ENCODE peak calls at places on chromosomes 12 and 14, in seven cellular contexts. X, O, K, M, C, Q and E are unnamed samples.

GRCh38 chr12:107514887-107515445 is 170.6 kb upstream of the PWP1 start:
- DNase-seq in X (no peak), O (no peak), K (no peak), M (no peak), C (no peak), Q (no peak), E (no peak)

GRCh38 chr12:84131076-84131475 is 781.5 kb downstream of the SLC6A15 start:
- DNase-seq in X (no peak), O (peak), K (no peak), M (no peak), C (no peak), Q (no peak), E (no peak)

GRCh38 chr12:84913151-84913550 is 552 bp upstream of the SLC6A15 start:
- DNase-seq in X (peak), O (no peak), K (no peak), M (no peak), C (no peak), Q (peak), E (no peak)

GRCh38 chr12:54398995-54399793 is 14.7 kb upstream of the ZNF385A start:
- DNase-seq in X (peak), O (peak), K (no peak), M (peak), C (peak), Q (peak), E (peak)

GRCh38 chr12:42475055-42475454 is 114.5 kb downstream of the PRICKLE1 start:
- DNase-seq in X (no peak), O (no peak), K (no peak), M (no peak), C (no peak), Q (no peak), E (no peak)

GRCh38 chr14:61533513-61534255 is 161.6 kb upstream of the HIF1A start:
- DNase-seq in X (no peak), O (no peak), K (no peak), M (no peak), C (no peak), Q (no peak), E (no peak)

GRCh38 chr14:90815817-90816662 is at the start of gene TTC7B:
- DNase-seq in X (peak), O (no peak), K (no peak), M (peak), C (peak), Q (peak), E (peak)

GRCh38 chr12:47651368-47652254 is 54.2 kb downstream of the RPAP3 start:
- DNase-seq in X (peak), O (peak), K (no peak), M (peak), C (peak), Q (peak), E (no peak)

GRCh38 chr14:72480465-72481243 is 413.2 kb downstream of the DPF3 start:
- DNase-seq in X (no peak), O (no peak), K (no peak), M (no peak), C (no peak), Q (no peak), E (no peak)

GRCh38 chr12:87812030-87812429 is 217.2 kb downstream of the C12orf50 start:
- DNase-seq in X (no peak), O (peak), K (no peak), M (no peak), C (peak), Q (no peak), E (no peak)

GRCh38 chr14:102500190-102500661 is 9.3 kb downstream of the ANKRD9 start:
- DNase-seq in X (no peak), O (peak), K (no peak), M (no peak), C (no peak), Q (no peak), E (no peak)

GRCh38 chr12:48786591-48787544 is 2.0 kb downstream of the ADCY6 start:
- DNase-seq in X (no peak), O (no peak), K (no peak), M (no peak), C (no peak), Q (no peak), E (no peak)

GRCh38 chr12:54611715-54612116 is 23.0 kb downstream of the LACRT start:
- DNase-seq in X (no peak), O (no peak), K (no peak), M (no peak), C (no peak), Q (no peak), E (no peak)

GRCh38 chr14:55129086-55129427 is at the start of gene LGALS3:
- DNase-seq in X (peak), O (no peak), K (no peak), M (peak), C (peak), Q (peak), E (peak)

GRCh38 chr14:22980672-22981089 is 1.7 kb downstream of the AJUBA start:
- DNase-seq in X (no peak), O (no peak), K (no peak), M (peak), C (peak), Q (peak), E (peak)

GRCh38 chr12:74903522-74903921 is 306.1 kb downstream of the KCNC2 start:
- DNase-seq in X (no peak), O (peak), K (no peak), M (no peak), C (no peak), Q (peak), E (no peak)
- TF ChIP-seq CTCF in X (peak), O (peak), K (no peak), M (peak), C (peak), Q (peak), E (no peak)

GRCh38 chr12:89709157-89709993 is 737 bp upstream of the ATP2B1 start:
- DNase-seq in X (peak), O (peak), K (peak), M (peak), C (peak), Q (peak), E (peak)
- TF ChIP-seq CTCF in X (no peak), O (no peak), K (no peak), M (no peak), C (no peak), Q (no peak), E (no peak)

DNA sequence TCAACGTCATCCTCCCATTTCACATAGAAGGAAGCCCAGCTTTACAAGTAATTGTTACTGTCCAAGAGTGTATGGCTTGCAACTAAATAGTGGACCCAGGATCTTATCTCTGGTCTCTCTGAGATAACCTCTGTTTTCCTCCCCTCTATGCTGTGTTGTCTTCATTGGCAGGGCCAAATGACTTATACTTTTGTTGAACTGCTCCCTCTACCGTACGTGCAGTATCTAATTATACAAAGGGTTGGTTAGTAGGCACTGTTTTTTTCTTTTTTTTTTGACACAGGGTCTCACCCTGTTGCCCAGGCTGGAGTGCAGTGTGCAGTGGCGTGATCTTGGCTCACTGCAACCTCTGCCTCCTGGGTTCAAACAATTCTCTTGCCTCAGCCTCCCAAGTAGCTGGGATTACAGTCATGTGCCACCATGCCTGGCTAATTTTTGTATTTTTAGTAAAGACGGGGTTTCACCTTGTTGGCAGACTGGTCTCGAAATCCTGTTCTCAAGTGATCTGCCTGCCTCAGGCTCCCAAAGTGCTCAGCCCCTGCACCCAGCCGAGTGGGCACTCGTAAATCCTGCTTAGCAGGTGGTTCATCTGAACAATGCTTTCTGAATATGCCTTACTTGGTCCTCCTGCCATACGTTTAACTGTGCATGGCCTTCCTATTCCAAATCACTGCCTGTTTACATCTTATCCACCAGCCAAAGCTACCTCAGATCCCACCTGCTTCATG is 162.1 kb downstream of the ADCK1 start:
- DNase-seq in X (no peak), O (no peak), K (no peak), M (no peak), C (no peak), Q (no peak), E (no peak)
- TF ChIP-seq CTCF in X (no peak), O (no peak), K (no peak), M (no peak), C (no peak), Q (no peak), E (no peak)

GRCh38 chr12:92408072-92408900 is 262.6 kb upstream of the BTG1 start:
- DNase-seq in X (peak), O (no peak), K (no peak), M (peak), C (peak), Q (peak), E (no peak)
- TF ChIP-seq CTCF in X (peak), O (peak), K (peak), M (peak), C (peak), Q (peak), E (no peak)

DNA sequence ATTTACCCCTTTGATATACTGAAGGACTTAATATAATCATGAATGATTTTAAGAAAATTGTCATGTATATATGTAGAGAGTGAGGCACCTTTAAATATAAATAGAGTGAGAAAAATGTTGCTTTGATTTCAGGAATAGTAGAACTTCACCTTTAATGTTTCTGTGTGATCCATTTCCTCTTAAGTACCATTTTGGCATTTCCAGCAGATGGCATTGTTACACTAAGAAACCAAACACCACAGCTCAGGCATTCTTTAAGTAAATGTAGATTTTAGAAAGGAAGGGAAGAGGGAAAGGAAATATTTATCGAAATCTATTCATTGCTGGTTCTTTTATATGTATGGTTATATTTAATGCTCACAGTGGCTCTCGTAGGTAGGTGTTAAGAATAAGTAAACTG is 556.7 kb upstream of the FBXO33 start:
- DNase-seq in X (peak), O (peak), K (no peak), M (no peak), C (peak), Q (peak), E (no peak)
- TF ChIP-seq CTCF in X (no peak), O (peak), K (no peak), M (peak), C (no peak), Q (peak), E (peak)

DNA sequence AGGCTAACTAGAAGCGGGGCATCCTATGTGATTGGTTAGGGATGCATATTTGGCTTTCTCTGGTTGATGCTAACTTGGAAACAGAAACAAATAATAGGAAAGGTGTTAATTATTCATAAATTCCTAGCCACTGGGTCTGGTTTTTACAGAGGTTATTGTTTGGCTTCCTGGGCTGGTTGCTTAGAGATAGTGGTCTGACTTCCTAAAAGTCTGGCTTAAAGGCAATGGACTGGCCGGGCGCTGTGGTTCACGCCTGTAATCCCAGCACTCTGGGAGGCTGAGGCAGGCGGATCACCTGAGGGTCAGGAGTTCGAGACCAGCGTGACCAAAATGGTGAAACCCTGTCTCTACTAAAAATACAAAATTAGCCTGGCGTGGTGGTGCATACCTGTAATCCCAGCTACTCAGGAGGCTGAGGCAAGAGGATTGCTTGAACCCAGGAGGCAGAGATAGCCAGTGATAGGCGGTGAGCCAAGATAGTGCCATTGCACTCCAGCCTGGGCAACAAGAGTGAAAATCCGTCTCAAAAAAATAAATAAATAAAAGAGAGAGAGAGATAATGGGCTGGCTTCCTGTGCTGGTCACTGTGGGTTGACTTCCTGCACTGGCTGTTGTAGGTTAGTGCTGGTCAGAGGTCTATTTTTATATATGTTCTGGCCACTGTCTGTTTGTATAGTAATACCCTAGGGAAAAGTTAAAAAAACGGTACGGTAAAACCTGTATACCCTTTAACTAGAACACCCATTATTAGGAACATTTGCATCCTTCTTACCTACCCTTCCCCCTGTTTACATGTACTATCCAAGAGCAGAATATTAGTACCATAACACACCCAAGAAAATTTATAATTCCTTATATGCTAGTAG is 24.1 kb downstream of the OR6S1 start:
- DNase-seq in X (no peak), O (no peak), K (no peak), M (no peak), C (no peak), Q (no peak), E (no peak)
- TF ChIP-seq CTCF in X (no peak), O (no peak), K (no peak), M (no peak), C (no peak), Q (no peak), E (no peak)

DNA sequence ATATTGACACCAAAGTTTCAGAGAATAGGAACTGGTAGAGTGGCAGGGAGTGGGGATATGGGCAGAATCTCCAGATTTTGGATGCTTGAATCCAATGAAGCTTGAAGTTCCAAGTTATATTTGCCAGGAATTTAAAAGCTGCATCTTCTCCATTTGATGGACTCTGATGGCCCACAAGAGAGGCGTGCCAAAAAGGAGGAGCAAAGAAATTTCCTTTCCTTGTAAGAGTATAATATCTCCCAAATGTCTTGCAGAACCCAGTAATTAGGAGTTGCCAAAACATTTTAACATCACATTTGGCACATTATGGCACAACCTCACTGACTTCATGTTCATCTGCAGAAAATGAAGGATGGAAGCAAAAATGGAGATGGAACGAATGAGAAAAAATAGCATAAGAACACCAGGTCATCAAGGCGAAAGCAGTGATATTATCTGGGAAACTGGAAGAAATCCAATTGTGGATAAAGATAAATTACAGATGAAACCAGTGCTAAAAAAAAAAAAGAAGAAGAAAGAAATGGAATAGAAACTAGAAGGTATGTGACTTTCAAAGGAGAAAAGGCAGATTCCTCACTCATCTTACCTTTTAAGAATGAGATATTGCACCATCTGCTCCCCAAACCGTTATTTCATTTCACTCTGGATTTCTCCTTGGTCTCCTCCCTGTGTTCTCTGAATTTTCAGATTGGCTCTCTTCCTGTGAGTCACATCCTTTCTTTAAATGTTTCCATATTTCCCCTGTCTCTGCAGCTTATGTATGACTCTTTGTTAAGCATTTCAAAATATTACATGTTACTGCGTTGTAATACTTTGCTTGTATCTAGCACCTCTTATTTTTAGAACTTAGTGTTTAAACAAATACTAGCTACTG is 13.5 kb upstream of the FLRT2 start:
- DNase-seq in X (no peak), O (peak), K (no peak), M (no peak), C (no peak), Q (no peak), E (no peak)
- TF ChIP-seq CTCF in X (no peak), O (no peak), K (no peak), M (no peak), C (no peak), Q (no peak), E (no peak)

DNA sequence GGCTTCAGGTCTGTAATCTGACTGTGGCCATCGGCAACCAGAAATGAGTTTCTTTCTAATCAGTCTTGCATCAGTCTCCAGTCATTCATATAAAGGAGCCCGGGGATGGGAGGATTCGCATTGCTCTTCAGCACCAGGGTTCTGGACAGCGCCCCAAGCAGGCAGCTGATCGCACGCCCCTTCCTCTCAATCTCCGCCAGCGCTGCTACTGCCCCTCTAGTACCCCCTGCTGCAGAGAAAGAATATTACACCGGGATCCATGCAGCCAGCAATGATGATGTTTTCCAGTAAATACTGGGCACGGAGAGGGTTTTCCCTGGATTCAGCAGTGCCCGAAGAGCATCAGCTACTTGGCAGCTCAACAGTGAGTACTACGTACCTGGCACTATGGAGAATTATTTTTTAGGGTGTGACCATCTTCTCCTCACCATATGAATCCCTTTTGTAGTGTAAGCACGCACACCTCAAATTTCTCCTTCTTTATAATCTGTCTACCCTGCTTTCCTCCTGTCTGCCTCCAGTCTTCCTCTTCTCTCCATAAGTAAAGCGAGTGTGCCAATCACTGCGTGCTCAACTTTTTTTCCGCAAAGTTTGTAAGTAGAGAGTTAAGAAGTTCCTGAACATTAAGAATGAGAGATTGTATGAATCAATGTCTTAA is at the start of gene TPH2:
- DNase-seq in X (peak), O (peak), K (no peak), M (peak), C (peak), Q (peak), E (peak)
- TF ChIP-seq CTCF in X (peak), O (peak), K (no peak), M (peak), C (peak), Q (peak), E (peak)

GRCh38 chr12:7661741-7662140 is 4.0 kb downstream of the APOBEC1 start:
- DNase-seq in X (no peak), O (no peak), K (no peak), M (no peak), C (no peak), Q (peak), E (no peak)

GRCh38 chr12:7666595-7666994 is 887 bp upstream of the APOBEC1 start:
- DNase-seq in X (no peak), O (no peak), K (no peak), M (no peak), C (no peak), Q (no peak), E (no peak)

DNA sequence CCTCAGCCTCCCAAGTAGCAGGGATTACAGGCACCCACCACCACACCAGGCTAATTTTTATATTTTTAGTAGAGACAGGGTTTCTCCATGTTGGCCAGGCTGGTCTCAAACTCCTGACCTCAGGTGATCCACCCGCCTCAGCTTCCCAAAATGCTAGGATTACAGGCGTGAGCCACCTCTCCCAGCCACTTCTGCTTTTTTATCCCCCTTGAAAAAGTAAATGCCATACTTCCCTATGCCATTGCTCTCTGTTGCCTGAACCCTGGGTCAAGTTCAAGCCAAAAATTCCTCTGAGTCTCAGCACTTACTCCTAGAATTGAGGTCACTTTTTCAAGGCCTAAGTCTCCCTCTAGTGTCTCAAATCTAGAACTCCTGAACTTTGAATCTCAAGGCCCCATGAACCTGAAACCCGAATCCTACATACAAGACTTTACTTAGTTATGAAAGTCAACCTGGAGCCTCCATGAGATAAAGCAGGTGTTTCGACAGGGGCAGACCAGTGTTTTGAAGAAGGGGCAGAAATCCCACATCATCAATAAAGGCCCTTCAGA is 1.4 kb upstream of the APOBEC1 start:
- DNase-seq in X (no peak), O (no peak), K (no peak), M (no peak), C (no peak), Q (no peak), E (no peak)
- TF ChIP-seq CTCF in X (peak), O (no peak), K (no peak), M (peak), C (no peak), Q (peak), E (peak)